ENCODE peak calls at places on chromosomes 13 and 19, in seven cellular contexts. S is HFFc6; L is omental fat pad; B is CD8-positive, alpha-beta T cell; M is HL-60; Y is GM13976; G is IMR-90. U is an unnamed sample.

GRCh38 chr13:21917046-21918010 is 246.5 kb downstream of the FGF9 start:
- DNase-seq in G (peak), Y (no peak), B (no peak), M (no peak), L (no peak), S (no peak), U (no peak)

GRCh38 chr13:45817833-45818232 is 33.7 kb downstream of the SIAH3 start:
- DNase-seq in Y (no peak), B (no peak), M (no peak), L (no peak), S (no peak), G (no peak), U (no peak)

GRCh38 chr19:55667511-55667910 is 7.5 kb upstream of the EPN1 start:
- DNase-seq in Y (no peak), G (no peak), L (no peak), M (no peak), B (no peak), S (no peak), U (no peak)

GRCh38 chr19:13143135-13143534 is 7.0 kb downstream of the STX10 start:
- DNase-seq in S (peak), M (no peak), Y (no peak), B (no peak), L (no peak), G (peak), U (no peak)

GRCh38 chr13:94813920-94814500 is 101.7 kb upstream of the SOX21 start:
- DNase-seq in S (no peak), Y (peak), B (no peak), L (no peak), G (no peak), M (no peak), U (no peak)

GRCh38 chr13:33283195-33283910 is 2.2 kb downstream of the STARD13 start:
- DNase-seq in L (no peak), S (no peak), B (no peak), G (no peak), Y (no peak), M (no peak), U (no peak)

GRCh38 chr19:1592755-1593628 is at the start of gene MBD3:
- DNase-seq in G (peak), L (peak), B (peak), Y (peak), M (peak), S (peak), U (peak)

GRCh38 chr13:39254606-39255005 is 216.3 kb downstream of the NHLRC3 start:
- DNase-seq in G (no peak), S (no peak), L (no peak), B (no peak), Y (no peak), M (no peak), U (no peak)

GRCh38 chr13:45670481-45670880 is 31.6 kb upstream of the CBY2 start:
- DNase-seq in L (no peak), Y (no peak), B (no peak), G (no peak), M (no peak), S (no peak), U (no peak)

GRCh38 chr19:33094504-33095067 is 13.6 kb downstream of the GPATCH1 start:
- DNase-seq in B (no peak), Y (no peak), M (no peak), S (no peak), G (no peak), L (no peak), U (no peak)

GRCh38 chr19:47253970-47254369 is 2.4 kb upstream of the CCDC9 start:
- DNase-seq in S (no peak), Y (no peak), L (no peak), G (no peak), M (no peak), B (no peak), U (no peak)

GRCh38 chr13:26062853-26063444 is 11.1 kb upstream of the SHISA2 start:
- DNase-seq in M (peak), S (peak), L (no peak), Y (peak), B (peak), G (peak), U (no peak)

GRCh38 chr19:35063940-35064818 is 22.7 kb downstream of the HPN start:
- DNase-seq in M (no peak), S (peak), L (no peak), G (peak), B (no peak), Y (no peak), U (no peak)

GRCh38 chr13:25923217-25924085 is 128.4 kb downstream of the SHISA2 start:
- DNase-seq in Y (no peak), M (no peak), S (no peak), B (no peak), G (no peak), L (no peak), U (no peak)

GRCh38 chr13:31903072-31903815 is 128.3 kb upstream of the FRY start:
- DNase-seq in G (no peak), S (no peak), Y (no peak), M (no peak), B (no peak), L (no peak), U (peak)

GRCh38 chr19:41895745-41896580 is 13.0 kb downstream of the ARHGEF1 start:
- DNase-seq in M (no peak), B (peak), S (no peak), Y (no peak), G (no peak), L (no peak), U (no peak)
- TF ChIP-seq CTCF in M (no peak), B (peak), S (peak), Y (no peak), G (peak), L (no peak), U (no peak)

GRCh38 chr19:5131031-5131865 is 162.3 kb downstream of the KDM4B start:
- DNase-seq in G (no peak), S (no peak), Y (peak), L (no peak), M (no peak), B (peak), U (no peak)
- TF ChIP-seq CTCF in G (no peak), S (peak), Y (peak), L (no peak), M (no peak), B (no peak), U (no peak)

GRCh38 chr13:83153833-83154232 is 728.4 kb downstream of the SLITRK1 start:
- DNase-seq in S (no peak), Y (no peak), B (no peak), G (no peak), M (no peak), L (no peak), U (no peak)

GRCh38 chr13:83151308-83151660 is 731.0 kb downstream of the SLITRK1 start:
- DNase-seq in B (no peak), S (peak), G (peak), L (no peak), M (no peak), Y (no peak), U (no peak)

GRCh38 chr13:83150616-83151307 is 731.5 kb downstream of the SLITRK1 start:
- DNase-seq in L (no peak), G (no peak), B (no peak), Y (no peak), M (no peak), S (no peak), U (no peak)
- TF ChIP-seq CTCF in L (no peak), G (no peak), B (no peak), Y (no peak), M (no peak), S (peak), U (no peak)

GRCh38 chr19:18853755-18854427 is 22.1 kb downstream of the UPF1 start:
- DNase-seq in M (no peak), G (no peak), B (no peak), S (no peak), L (no peak), Y (no peak), U (no peak)
- TF ChIP-seq CTCF in M (no peak), G (no peak), B (no peak), S (peak), L (no peak), Y (no peak), U (no peak)

GRCh38 chr13:49681837-49682236 is 9.4 kb downstream of the EBPL start:
- DNase-seq in Y (no peak), S (peak), M (no peak), G (peak), L (no peak), B (no peak), U (no peak)

GRCh38 chr13:49683489-49683888 is 7.8 kb downstream of the EBPL start:
- DNase-seq in S (no peak), Y (peak), B (no peak), G (no peak), L (no peak), M (no peak), U (no peak)

GRCh38 chr13:49678172-49678914 is 12.9 kb downstream of the EBPL start:
- DNase-seq in L (no peak), M (no peak), S (no peak), Y (no peak), B (no peak), G (no peak), U (no peak)

GRCh38 chr13:49676581-49677298 is 14.5 kb downstream of the EBPL start:
- DNase-seq in M (no peak), L (no peak), Y (no peak), S (no peak), B (no peak), G (no peak), U (no peak)

DNA sequence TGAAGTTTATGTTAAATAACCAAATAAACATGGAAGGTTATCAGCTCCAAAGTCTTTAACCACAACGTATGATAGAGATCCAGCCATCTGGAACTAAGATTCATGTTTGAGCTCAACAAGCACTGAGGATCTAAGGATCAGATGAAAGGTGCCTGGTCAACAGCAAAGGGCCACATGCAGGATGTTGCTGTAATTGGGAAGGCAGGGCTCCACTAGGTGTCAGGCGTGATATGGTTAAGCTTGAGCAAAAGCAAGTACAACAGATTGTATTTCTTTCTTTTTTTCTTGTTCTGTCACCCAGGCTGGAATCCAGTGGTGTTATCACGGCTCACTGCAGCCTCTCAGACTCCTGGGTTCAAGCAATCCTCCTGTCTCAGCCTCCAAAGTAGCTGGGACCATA is 12.0 kb downstream of the EBPL start:
- DNase-seq in L (no peak), Y (peak), B (no peak), G (peak), S (no peak), M (peak), U (no peak)
- TF ChIP-seq CTCF in L (no peak), Y (peak), B (no peak), G (peak), S (no peak), M (no peak), U (no peak)

DNA sequence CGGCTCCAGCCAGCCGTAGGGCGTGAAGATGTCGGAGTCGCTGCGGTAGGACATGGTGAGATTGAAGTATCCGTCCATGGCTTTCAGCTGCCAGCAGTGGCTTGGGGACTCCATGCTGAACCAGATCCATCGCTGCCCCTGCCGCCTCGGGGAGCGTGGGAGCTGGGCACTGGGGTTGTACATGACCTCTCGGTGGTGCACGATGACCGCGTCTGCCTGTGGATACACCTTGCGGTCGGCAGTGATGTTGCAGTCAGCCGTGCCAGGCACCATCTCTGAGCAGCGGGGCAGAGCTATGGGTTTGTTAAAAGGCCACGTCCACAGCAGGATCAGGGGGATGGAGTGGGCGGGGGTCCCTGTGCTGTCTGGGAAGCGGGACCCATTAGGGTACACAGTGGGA is 7.5 kb downstream of the FUT6 start:
- DNase-seq in S (no peak), B (no peak), L (no peak), M (no peak), Y (no peak), G (no peak), U (no peak)
- TF ChIP-seq CTCF in S (no peak), B (no peak), L (no peak), M (no peak), Y (no peak), G (no peak), U (no peak)

GRCh38 chr13:49084961-49085360 is 109.2 kb downstream of the FNDC3A start:
- DNase-seq in B (no peak), Y (no peak), L (no peak), S (no peak), M (no peak), G (no peak), U (no peak)
- TF ChIP-seq CTCF in B (no peak), Y (no peak), L (no peak), S (no peak), M (no peak), G (no peak), U (no peak)